ENCODE peak calls at places on chromosomes 3 and 15, in five cellular contexts. S, X, M, J and C are unnamed samples.

GRCh38 chr3:55482496-55483195 is 4.5 kb downstream of the WNT5A start:
- DNase-seq in X (peak), M (peak), S (no peak), J (no peak), C (no peak)

GRCh38 chr3:120646771-120647449 is 35.1 kb downstream of the HGD start:
- DNase-seq in J (no peak), M (no peak), S (no peak), X (no peak), C (no peak)

GRCh38 chr15:55741592-55742497 is 1.1 kb downstream of the PRTG start:
- DNase-seq in M (peak), S (peak), J (no peak), X (no peak), C (peak)

GRCh38 chr15:48395532-48396011 is 64.3 kb downstream of the DUT start:
- DNase-seq in J (no peak), S (no peak), M (no peak), X (no peak), C (no peak)

GRCh38 chr3:144128117-144128892 is 156.7 kb downstream of the DIPK2A start:
- DNase-seq in X (no peak), S (no peak), M (no peak), J (no peak), C (no peak)

GRCh38 chr3:143736651-143737050 is 111.6 kb downstream of the SLC9A9 start:
- DNase-seq in S (no peak), M (no peak), J (no peak), X (no peak), C (no peak)

GRCh38 chr15:29656636-29657475 is 165.4 kb downstream of the TJP1 start:
- DNase-seq in J (no peak), M (peak), S (no peak), X (no peak), C (no peak)

GRCh38 chr3:187165144-187165543 is 25.8 kb upstream of the RPL39L start:
- DNase-seq in S (peak), X (no peak), J (no peak), M (peak), C (peak)

GRCh38 chr15:58472821-58473581 is 41.2 kb downstream of the LIPC start:
- DNase-seq in J (no peak), M (no peak), X (no peak), S (peak), C (peak)

GRCh38 chr15:99951471-99951870 is 218.2 kb upstream of the LYSMD4 start:
- DNase-seq in S (no peak), J (no peak), M (no peak), X (no peak), C (no peak)

GRCh38 chr3:146664403-146664802 is 59.3 kb upstream of the PLSCR5 start:
- DNase-seq in X (no peak), M (no peak), J (no peak), S (no peak), C (no peak)

GRCh38 chr15:68972201-68973065 is 42.1 kb upstream of the NOX5 start:
- DNase-seq in J (no peak), M (no peak), X (no peak), S (no peak), C (no peak)

GRCh38 chr3:56001991-56002390 is 466.3 kb downstream of the ERC2 start:
- DNase-seq in S (no peak), X (no peak), M (no peak), J (no peak), C (no peak)

GRCh38 chr3:34683851-34684250 is 885.4 kb downstream of the PDCD6IP start:
- DNase-seq in S (peak), M (peak), X (no peak), J (no peak), C (peak)

GRCh38 chr3:60742606-60743145 is 508.6 kb downstream of the FHIT start:
- DNase-seq in M (peak), X (no peak), S (peak), J (no peak), C (no peak)
- TF ChIP-seq CTCF in M (peak), X (no peak), S (peak), J (no peak), C (no peak)

GRCh38 chr3:69696365-69696764 is 42.9 kb upstream of the MITF start:
- DNase-seq in X (no peak), S (no peak), J (no peak), M (no peak), C (no peak)
- TF ChIP-seq CTCF in X (no peak), S (no peak), J (no peak), M (no peak), C (no peak)

GRCh38 chr3:94784274-94784673 is 721.4 kb downstream of the NSUN3 start:
- DNase-seq in J (no peak), M (no peak), X (no peak), S (no peak), C (no peak)
- TF ChIP-seq CTCF in J (no peak), M (no peak), X (no peak), S (no peak), C (no peak)

DNA sequence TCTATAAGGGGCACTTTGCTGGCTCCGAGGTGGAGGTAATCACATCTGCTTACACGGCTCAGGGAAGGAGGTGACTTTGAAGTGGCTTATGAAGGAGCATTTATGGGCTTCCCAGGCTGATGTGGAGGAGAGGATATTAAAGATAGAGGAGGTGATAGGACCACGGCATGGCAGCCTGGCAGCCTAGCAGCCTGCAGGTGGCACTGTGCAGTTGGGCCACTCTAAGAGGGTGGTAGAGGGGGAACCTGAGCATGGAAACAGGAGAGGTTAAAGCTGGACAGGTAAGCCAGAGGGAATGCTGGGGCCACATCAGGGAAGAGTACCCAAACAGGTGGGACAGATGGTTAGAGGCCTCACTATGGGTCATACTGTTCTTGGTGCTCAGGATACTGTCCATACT is 375.0 kb downstream of the WDR72 start:
- DNase-seq in M (no peak), S (no peak), X (peak), J (no peak), C (peak)
- TF ChIP-seq CTCF in M (no peak), S (peak), X (peak), J (no peak), C (peak)

DNA sequence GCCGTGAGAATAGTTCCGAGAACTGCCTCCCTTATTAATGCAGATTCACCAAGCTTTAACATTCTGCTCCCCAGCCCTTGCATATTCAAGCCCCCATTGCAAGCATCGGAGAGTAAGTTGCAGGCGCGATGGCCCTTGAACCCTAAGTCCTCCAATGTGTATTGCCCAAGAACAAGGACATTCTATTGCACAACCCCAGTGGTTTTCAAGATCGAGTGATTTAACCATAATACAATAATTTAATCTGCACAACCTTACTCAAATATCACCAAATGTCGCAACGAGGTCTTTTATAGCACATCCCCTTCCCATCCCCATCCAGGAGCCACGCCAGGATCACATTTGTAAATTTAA is 21.7 kb upstream of the PLXND1 start:
- DNase-seq in X (peak), J (no peak), M (no peak), S (no peak), C (no peak)
- TF ChIP-seq CTCF in X (no peak), J (no peak), M (no peak), S (no peak), C (no peak)

DNA sequence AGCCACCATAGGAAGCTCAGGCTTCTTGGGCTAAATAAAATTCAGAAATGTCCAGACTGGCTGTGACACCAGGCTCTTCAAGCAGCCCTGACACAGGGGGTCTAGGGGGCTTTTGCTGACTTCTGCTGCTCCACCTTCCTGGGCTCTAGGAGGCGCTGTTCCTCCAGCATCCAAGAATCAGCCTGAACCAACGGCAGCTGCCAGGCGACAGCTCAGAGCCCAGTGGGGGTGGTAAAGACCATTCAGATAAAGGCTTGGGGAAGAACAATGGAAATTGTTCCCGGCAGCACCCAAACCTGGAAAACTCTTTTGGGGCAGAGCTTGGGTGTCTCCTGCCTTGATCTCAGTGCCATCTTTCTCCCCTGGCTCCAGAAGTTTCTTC is 21.6 kb upstream of the PSTPIP1 start:
- DNase-seq in J (no peak), M (peak), S (no peak), X (no peak), C (no peak)
- TF ChIP-seq CTCF in J (no peak), M (peak), S (no peak), X (peak), C (peak)

GRCh38 chr15:53807500-53807899 is 48.0 kb upstream of the WDR72 start:
- DNase-seq in M (no peak), J (no peak), S (no peak), X (no peak), C (no peak)
- TF ChIP-seq CTCF in M (no peak), J (no peak), S (no peak), X (no peak), C (no peak)

GRCh38 chr15:72112805-72113204 is 5.1 kb downstream of the MYO9A start:
- DNase-seq in M (no peak), J (no peak), S (no peak), X (no peak), C (no peak)

GRCh38 chr15:72106068-72106467 is 11.9 kb downstream of the MYO9A start:
- DNase-seq in J (no peak), X (no peak), M (no peak), S (no peak), C (no peak)

GRCh38 chr15:72112111-72112510 is 5.8 kb downstream of the MYO9A start:
- DNase-seq in J (no peak), X (no peak), S (no peak), M (no peak), C (no peak)

GRCh38 chr15:72113347-72114031 is 4.5 kb downstream of the MYO9A start:
- DNase-seq in S (no peak), M (no peak), X (no peak), J (no peak), C (no peak)

DNA sequence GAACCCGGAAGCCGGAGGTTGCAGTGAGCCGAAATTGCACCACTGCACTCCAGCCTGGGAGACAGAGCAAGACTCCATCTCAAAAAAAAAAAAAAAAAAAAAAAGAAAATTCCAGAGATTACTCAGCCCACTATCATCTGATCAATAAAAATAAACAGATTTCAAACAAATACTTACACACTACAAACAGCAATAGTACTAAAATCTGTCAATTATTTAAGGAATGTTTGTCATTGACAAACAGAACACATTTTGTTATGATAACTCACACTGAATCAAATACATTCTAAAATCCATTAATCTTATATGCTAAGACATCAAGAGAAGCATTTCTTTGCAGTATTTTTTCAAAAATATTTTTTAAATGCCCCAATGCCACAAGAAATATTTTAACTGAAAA is 7.6 kb downstream of the MYO9A start:
- DNase-seq in J (no peak), X (no peak), M (no peak), S (no peak), C (no peak)
- TF ChIP-seq CTCF in J (no peak), X (no peak), M (no peak), S (no peak), C (no peak)

GRCh38 chr15:81336568-81336967 is 12.6 kb upstream of the STARD5 start:
- DNase-seq in J (no peak), S (no peak), M (no peak), X (no peak), C (peak)
- TF ChIP-seq CTCF in J (peak), S (no peak), M (peak), X (peak), C (peak)